ENCODE peak calls at places on chromosome 1, in eight cellular contexts. O is ovary; B is AG04450; H is AG10803; P is neural progenitor cell; J is CD4-positive, alpha-beta T cell; Z is fibroblast of pulmonary artery; I is WTC11. C is an unnamed sample.
A peak's percentile ranks its signal among the peaks of the same experiment; 100 is the strongest.

GRCh38 chr1:56525463-56526155 is 53.8 kb downstream of the PLPP3 start:
- DNase-seq in O (no peak), B (no peak), H (peak; percentile 61), P (no peak), J (no peak), Z (no peak), I (no peak), C (no peak)

GRCh38 chr1:170284425-170284824 is 138.7 kb downstream of the NTMT2 start:
- DNase-seq in O (no peak), B (no peak), H (no peak), P (no peak), J (no peak), Z (no peak), I (no peak), C (no peak)

GRCh38 chr1:68234094-68234493 is 1.8 kb upstream of the WLS start:
- DNase-seq in O (no peak), B (no peak), H (no peak), P (no peak), J (no peak), Z (no peak), I (no peak), C (no peak)

GRCh38 chr1:196271212-196271947 is 336.9 kb downstream of the KCNT2 start:
- DNase-seq in O (no peak), B (no peak), H (no peak), P (no peak), J (no peak), Z (no peak), I (no peak), C (no peak)

GRCh38 chr1:84259376-84259775 is 42.1 kb upstream of the SAMD13 start:
- DNase-seq in O (no peak), B (no peak), H (no peak), P (no peak), J (no peak), Z (no peak), I (no peak), C (no peak)

GRCh38 chr1:114011796-114012195 is 32.5 kb downstream of the OLFML3 start:
- DNase-seq in O (no peak), B (no peak), H (peak; percentile 62), P (no peak), J (no peak), Z (no peak), I (no peak), C (no peak)

GRCh38 chr1:966603-967295 is 467 bp downstream of the PLEKHN1 start:
- DNase-seq in O (no peak), B (no peak), H (peak; percentile 47), P (peak; percentile 70), J (peak; percentile 85), Z (peak; percentile 42), I (peak; percentile 69), C (no peak)

GRCh38 chr1:43822040-43822439 is 111.6 kb upstream of the ARTN start:
- DNase-seq in O (no peak), B (peak; percentile 60), H (peak; percentile 91), P (no peak), J (no peak), Z (peak; percentile 85), I (no peak), C (peak; percentile 44)

GRCh38 chr1:228101614-228101993 is 1.5 kb downstream of the C1orf35 start:
- DNase-seq in O (peak; percentile 46), B (no peak), H (no peak), P (no peak), J (no peak), Z (no peak), I (no peak), C (no peak)

GRCh38 chr1:24849653-24850295 is 80.3 kb downstream of the RUNX3 start:
- DNase-seq in O (no peak), B (no peak), H (peak; percentile 25), P (peak; percentile 65), J (peak; percentile 10), Z (peak; percentile 50), I (no peak), C (no peak)
- TF ChIP-seq CTCF in O (no peak), B (peak; percentile 14), H (peak; percentile 40), P (peak; percentile 59), J (peak; percentile 32), Z (peak; percentile 29), I (no peak), C (peak; percentile 10)

GRCh38 chr1:28085129-28085528 is 3.3 kb downstream of the EYA3 start:
- DNase-seq in O (no peak), B (no peak), H (no peak), P (no peak), J (no peak), Z (no peak), I (no peak), C (no peak)

GRCh38 chr1:28091043-28091781 is 2.8 kb upstream of the EYA3 start:
- DNase-seq in O (peak; percentile 37), B (peak; percentile 45), H (peak; percentile 58), P (peak; percentile 67), J (peak; percentile 78), Z (peak; percentile 76), I (peak; percentile 80), C (no peak)

GRCh38 chr1:28086651-28087050 is 1.8 kb downstream of the EYA3 start:
- DNase-seq in O (no peak), B (no peak), H (no peak), P (no peak), J (no peak), Z (no peak), I (no peak), C (no peak)

GRCh38 chr1:28088168-28088961 is at the start of gene EYA3:
- DNase-seq in O (peak; percentile 98), B (peak; percentile 94), H (peak; percentile 96), P (peak; percentile 98), J (peak; percentile 99), Z (peak; percentile 99), I (peak; percentile 100), C (peak; percentile 94)

DNA sequence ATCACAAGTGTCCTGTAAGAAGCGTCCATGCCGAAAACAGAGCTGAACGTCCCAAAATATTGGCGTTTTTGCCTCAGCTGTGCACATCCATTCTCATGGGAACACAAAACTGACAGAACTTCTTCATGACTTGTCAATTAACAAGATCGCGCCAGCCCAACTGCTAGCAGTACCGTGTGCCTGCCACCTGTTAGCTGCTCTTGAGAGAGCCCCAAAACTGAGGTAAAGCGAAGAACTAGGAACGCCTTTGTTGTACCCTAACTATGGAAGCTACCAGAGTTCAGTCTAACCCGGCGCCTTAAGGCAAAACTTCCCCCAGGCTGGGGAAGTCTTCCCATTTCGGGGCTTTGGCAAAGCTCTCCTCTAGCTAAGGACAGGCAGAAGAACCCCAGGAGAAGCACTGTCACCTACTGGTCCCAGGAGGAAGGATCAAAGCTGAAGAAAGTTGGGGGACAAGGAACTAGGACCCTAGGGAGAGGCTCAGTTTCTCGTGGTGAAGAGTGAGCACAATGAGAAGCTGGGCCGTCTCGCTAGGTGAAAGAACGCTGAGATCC is 719 bp downstream of the EYA3 start:
- DNase-seq in O (no peak), B (no peak), H (peak; percentile 13), P (peak; percentile 63), J (no peak), Z (peak; percentile 16), I (no peak), C (no peak)
- TF ChIP-seq CTCF in O (no peak), B (no peak), H (peak; percentile 12), P (no peak), J (no peak), Z (peak; percentile 20), I (no peak), C (peak; percentile 6)

DNA sequence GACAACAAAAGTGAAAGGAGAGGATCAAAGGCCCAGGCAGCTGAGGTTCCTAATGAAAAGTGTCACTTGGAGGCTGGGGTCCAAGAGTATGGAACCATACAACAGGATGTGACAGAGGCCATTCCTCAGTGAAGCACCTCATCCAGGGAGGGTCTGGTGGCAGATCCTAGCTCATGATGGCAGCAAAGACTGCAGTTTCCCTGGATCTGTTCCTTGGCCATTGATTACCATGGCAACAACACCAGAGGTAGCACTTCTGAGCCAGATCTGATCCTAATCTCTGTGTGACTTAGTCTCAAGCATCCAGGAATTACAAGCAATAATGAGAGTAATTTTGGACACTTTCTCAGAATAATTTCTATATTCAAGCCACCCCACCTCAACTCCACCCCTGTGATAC is 12.9 kb downstream of the FAM177B start:
- DNase-seq in O (no peak), B (no peak), H (no peak), P (peak; percentile 73), J (no peak), Z (no peak), I (no peak), C (no peak)
- TF ChIP-seq CTCF in O (no peak), B (no peak), H (no peak), P (peak; percentile 41), J (no peak), Z (no peak), I (no peak), C (no peak)

GRCh38 chr1:25744636-25745425 is 55.2 kb upstream of the SELENON start:
- DNase-seq in O (no peak), B (no peak), H (no peak), P (no peak), J (no peak), Z (no peak), I (no peak), C (no peak)

GRCh38 chr1:25742316-25742715 is 57.7 kb upstream of the SELENON start:
- DNase-seq in O (peak; percentile 23), B (no peak), H (no peak), P (no peak), J (no peak), Z (no peak), I (no peak), C (no peak)

GRCh38 chr1:25743164-25744139 is 56.5 kb upstream of the SELENON start:
- DNase-seq in O (peak; percentile 94), B (no peak), H (peak; percentile 84), P (no peak), J (no peak), Z (peak; percentile 85), I (no peak), C (peak; percentile 72)

GRCh38 chr1:25746299-25747045 is 53.5 kb upstream of the SELENON start:
- DNase-seq in O (no peak), B (no peak), H (no peak), P (no peak), J (no peak), Z (no peak), I (no peak), C (no peak)

DNA sequence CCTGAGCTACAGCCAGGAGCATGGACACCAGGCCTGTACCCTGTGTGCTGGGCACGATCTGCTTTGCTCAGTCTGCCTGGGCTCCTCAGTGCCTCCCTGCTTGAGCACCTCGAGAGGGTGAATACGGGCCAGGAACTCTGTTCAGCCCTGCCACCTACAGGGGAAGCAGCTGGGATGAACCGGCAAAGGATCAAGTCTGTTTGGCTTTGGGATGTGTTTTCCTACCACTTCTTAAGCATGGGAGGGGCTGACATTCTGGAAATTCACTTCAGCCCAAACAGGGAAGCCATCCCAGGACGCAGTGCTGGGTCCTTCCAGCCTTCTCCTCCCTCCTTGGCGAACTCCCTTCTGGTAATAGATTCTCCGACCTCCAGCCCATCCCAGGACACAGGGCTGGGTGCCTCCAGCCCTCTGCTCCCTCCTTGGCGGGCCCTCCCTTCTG is 55.8 kb upstream of the SELENON start:
- DNase-seq in O (peak; percentile 81), B (no peak), H (peak; percentile 71), P (peak; percentile 63), J (no peak), Z (peak; percentile 73), I (peak; percentile 61), C (peak; percentile 63)
- TF ChIP-seq CTCF in O (peak; percentile 65), B (peak; percentile 66), H (peak; percentile 70), P (peak; percentile 39), J (no peak), Z (peak; percentile 66), I (no peak), C (peak; percentile 77)

C was measured in AG09319.